ENCODE peak calls at places on chromosome 20, in four cellular contexts. One of them, this sample, is unnamed.

GRCh38 chr20:34989670-34990069 is 34.0 kb downstream of the MYH7B start:
- DNase-seq in ACHN: no peak
- DNase-seq in B cell: no peak
- DNase-seq in activated naive CD8-positive, alpha-beta T cell treated with anti-CD3 and anti-CD28 coated beads for 36 hours: no peak
- DNase-seq in this sample: no peak

GRCh38 chr20:15005300-15005986 is 668.0 kb upstream of the FLRT3 start:
- DNase-seq in ACHN: no peak
- DNase-seq in B cell: no peak
- DNase-seq in activated naive CD8-positive, alpha-beta T cell treated with anti-CD3 and anti-CD28 coated beads for 36 hours: no peak
- DNase-seq in this sample: no peak

GRCh38 chr20:59184880-59185447 is 21.3 kb downstream of the ZNF831 start:
- DNase-seq in ACHN: no peak
- DNase-seq in B cell: no peak
- DNase-seq in activated naive CD8-positive, alpha-beta T cell treated with anti-CD3 and anti-CD28 coated beads for 36 hours: no peak
- DNase-seq in this sample: no peak

GRCh38 chr20:22862645-22863230 is 172.4 kb upstream of the SSTR4 start:
- DNase-seq in ACHN: no peak
- DNase-seq in B cell: no peak
- DNase-seq in activated naive CD8-positive, alpha-beta T cell treated with anti-CD3 and anti-CD28 coated beads for 36 hours: no peak
- DNase-seq in this sample: no peak

GRCh38 chr20:60512436-60512835 is 554.2 kb downstream of the CDH26 start:
- DNase-seq in ACHN: peak
- DNase-seq in B cell: no peak
- DNase-seq in activated naive CD8-positive, alpha-beta T cell treated with anti-CD3 and anti-CD28 coated beads for 36 hours: no peak
- DNase-seq in this sample: no peak

GRCh38 chr20:32674362-32674789 is 635 bp upstream of the C20orf203 start:
- DNase-seq in ACHN: peak
- DNase-seq in B cell: peak
- DNase-seq in activated naive CD8-positive, alpha-beta T cell treated with anti-CD3 and anti-CD28 coated beads for 36 hours: peak
- DNase-seq in this sample: peak

GRCh38 chr20:48818481-48818987 is 9.3 kb downstream of the PREX1 start:
- DNase-seq in ACHN: no peak
- DNase-seq in B cell: peak
- DNase-seq in activated naive CD8-positive, alpha-beta T cell treated with anti-CD3 and anti-CD28 coated beads for 36 hours: peak
- DNase-seq in this sample: peak

GRCh38 chr20:63934271-63935068 is 21.7 kb downstream of the UCKL1 start:
- DNase-seq in ACHN: no peak
- DNase-seq in B cell: no peak
- DNase-seq in activated naive CD8-positive, alpha-beta T cell treated with anti-CD3 and anti-CD28 coated beads for 36 hours: no peak
- DNase-seq in this sample: no peak

GRCh38 chr20:3082306-3082951 is 2.1 kb downstream of the AVP start:
- DNase-seq in ACHN: no peak
- DNase-seq in B cell: no peak
- DNase-seq in activated naive CD8-positive, alpha-beta T cell treated with anti-CD3 and anti-CD28 coated beads for 36 hours: peak
- DNase-seq in this sample: no peak

GRCh38 chr20:38334016-38334415 is 12.3 kb upstream of the LBP start:
- DNase-seq in ACHN: no peak
- DNase-seq in B cell: no peak
- DNase-seq in activated naive CD8-positive, alpha-beta T cell treated with anti-CD3 and anti-CD28 coated beads for 36 hours: no peak
- DNase-seq in this sample: no peak

GRCh38 chr20:11467436-11467835 is 450.3 kb upstream of the BTBD3 start:
- DNase-seq in ACHN: no peak
- DNase-seq in B cell: no peak
- DNase-seq in activated naive CD8-positive, alpha-beta T cell treated with anti-CD3 and anti-CD28 coated beads for 36 hours: no peak
- DNase-seq in this sample: no peak

GRCh38 chr20:38423541-38423940 is 11.6 kb downstream of the SNHG17 start:
- DNase-seq in ACHN: no peak
- DNase-seq in B cell: no peak
- DNase-seq in activated naive CD8-positive, alpha-beta T cell treated with anti-CD3 and anti-CD28 coated beads for 36 hours: no peak
- DNase-seq in this sample: no peak

GRCh38 chr20:46151936-46152335 is 33.8 kb downstream of the CD40 start:
- DNase-seq in ACHN: peak
- DNase-seq in B cell: peak
- DNase-seq in activated naive CD8-positive, alpha-beta T cell treated with anti-CD3 and anti-CD28 coated beads for 36 hours: peak
- DNase-seq in this sample: peak

GRCh38 chr20:39089029-39089428 is 126.9 kb downstream of the DHX35 start:
- DNase-seq in ACHN: no peak
- DNase-seq in B cell: no peak
- DNase-seq in activated naive CD8-positive, alpha-beta T cell treated with anti-CD3 and anti-CD28 coated beads for 36 hours: no peak
- DNase-seq in this sample: no peak

GRCh38 chr20:10978019-10978702 is 304.4 kb upstream of the JAG1 start:
- DNase-seq in ACHN: no peak
- DNase-seq in B cell: no peak
- DNase-seq in activated naive CD8-positive, alpha-beta T cell treated with anti-CD3 and anti-CD28 coated beads for 36 hours: no peak
- DNase-seq in this sample: no peak

GRCh38 chr20:57131601-57132391 is 134.6 kb downstream of the BMP7 start:
- DNase-seq in ACHN: no peak
- DNase-seq in B cell: no peak
- DNase-seq in activated naive CD8-positive, alpha-beta T cell treated with anti-CD3 and anti-CD28 coated beads for 36 hours: no peak
- DNase-seq in this sample: no peak

GRCh38 chr20:58574014-58574413 is 58.8 kb upstream of the APCDD1L start:
- DNase-seq in ACHN: no peak
- DNase-seq in B cell: no peak
- DNase-seq in activated naive CD8-positive, alpha-beta T cell treated with anti-CD3 and anti-CD28 coated beads for 36 hours: no peak
- DNase-seq in this sample: no peak

GRCh38 chr20:4229415-4229814 is 214.1 kb upstream of the RNF24 start:
- DNase-seq in ACHN: no peak
- DNase-seq in B cell: no peak
- DNase-seq in activated naive CD8-positive, alpha-beta T cell treated with anti-CD3 and anti-CD28 coated beads for 36 hours: no peak
- DNase-seq in this sample: no peak

GRCh38 chr20:63434599-63435378 is 37.7 kb downstream of the KCNQ2 start:
- DNase-seq in ACHN: peak
- DNase-seq in B cell: peak
- DNase-seq in activated naive CD8-positive, alpha-beta T cell treated with anti-CD3 and anti-CD28 coated beads for 36 hours: peak
- DNase-seq in this sample: peak

GRCh38 chr20:63782051-63782471 is 42.5 kb downstream of the SLC2A4RG start:
- DNase-seq in ACHN: no peak
- DNase-seq in B cell: peak
- DNase-seq in activated naive CD8-positive, alpha-beta T cell treated with anti-CD3 and anti-CD28 coated beads for 36 hours: peak
- DNase-seq in this sample: no peak

GRCh38 chr20:60331688-60332300 is 373.6 kb downstream of the CDH26 start:
- DNase-seq in ACHN: no peak
- DNase-seq in B cell: no peak
- DNase-seq in activated naive CD8-positive, alpha-beta T cell treated with anti-CD3 and anti-CD28 coated beads for 36 hours: no peak
- DNase-seq in this sample: no peak

GRCh38 chr20:25249198-25249931 is 1.5 kb downstream of the PYGB start:
- DNase-seq in ACHN: no peak
- DNase-seq in B cell: no peak
- DNase-seq in activated naive CD8-positive, alpha-beta T cell treated with anti-CD3 and anti-CD28 coated beads for 36 hours: no peak
- DNase-seq in this sample: no peak

GRCh38 chr20:61355096-61355495 is 103.0 kb downstream of the CDH4 start:
- DNase-seq in ACHN: no peak
- DNase-seq in B cell: no peak
- DNase-seq in activated naive CD8-positive, alpha-beta T cell treated with anti-CD3 and anti-CD28 coated beads for 36 hours: no peak
- DNase-seq in this sample: no peak

GRCh38 chr20:38941726-38942389 is 15.6 kb downstream of the FAM83D start:
- DNase-seq in ACHN: no peak
- DNase-seq in B cell: no peak
- DNase-seq in activated naive CD8-positive, alpha-beta T cell treated with anti-CD3 and anti-CD28 coated beads for 36 hours: no peak
- DNase-seq in this sample: no peak

GRCh38 chr20:21509597-21510331 is 4.1 kb downstream of the NKX2-2 start:
- DNase-seq in ACHN: peak
- DNase-seq in B cell: no peak
- DNase-seq in activated naive CD8-positive, alpha-beta T cell treated with anti-CD3 and anti-CD28 coated beads for 36 hours: no peak
- DNase-seq in this sample: no peak

GRCh38 chr20:50931048-50931305 is 260 bp downstream of the ADNP start:
- DNase-seq in ACHN: no peak
- DNase-seq in B cell: peak
- DNase-seq in activated naive CD8-positive, alpha-beta T cell treated with anti-CD3 and anti-CD28 coated beads for 36 hours: no peak
- DNase-seq in this sample: peak

GRCh38 chr20:58246346-58246745 is 17.9 kb upstream of the ANKRD60 start:
- DNase-seq in ACHN: peak
- DNase-seq in B cell: no peak
- DNase-seq in activated naive CD8-positive, alpha-beta T cell treated with anti-CD3 and anti-CD28 coated beads for 36 hours: no peak
- DNase-seq in this sample: no peak

GRCh38 chr20:48584391-48585249 is 243.2 kb downstream of the PREX1 start:
- DNase-seq in ACHN: no peak
- DNase-seq in B cell: no peak
- DNase-seq in activated naive CD8-positive, alpha-beta T cell treated with anti-CD3 and anti-CD28 coated beads for 36 hours: no peak
- DNase-seq in this sample: no peak

GRCh38 chr20:2771631-2772080 is 28.8 kb downstream of the CPXM1 start:
- DNase-seq in ACHN: no peak
- DNase-seq in B cell: no peak
- DNase-seq in activated naive CD8-positive, alpha-beta T cell treated with anti-CD3 and anti-CD28 coated beads for 36 hours: no peak
- DNase-seq in this sample: no peak

GRCh38 chr20:54228841-54229240 is 21.0 kb downstream of the PFDN4 start:
- DNase-seq in ACHN: no peak
- DNase-seq in B cell: no peak
- DNase-seq in activated naive CD8-positive, alpha-beta T cell treated with anti-CD3 and anti-CD28 coated beads for 36 hours: no peak
- DNase-seq in this sample: no peak

GRCh38 chr20:48329216-48329615 is 498.6 kb downstream of the PREX1 start:
- DNase-seq in ACHN: no peak
- DNase-seq in B cell: no peak
- DNase-seq in activated naive CD8-positive, alpha-beta T cell treated with anti-CD3 and anti-CD28 coated beads for 36 hours: no peak
- DNase-seq in this sample: no peak

GRCh38 chr20:45229264-45230056 is 8.3 kb downstream of the SEMG2 start:
- DNase-seq in ACHN: peak
- DNase-seq in B cell: peak
- DNase-seq in activated naive CD8-positive, alpha-beta T cell treated with anti-CD3 and anti-CD28 coated beads for 36 hours: peak
- DNase-seq in this sample: peak

GRCh38 chr20:47785321-47785899 is at the start of gene SULF2:
- DNase-seq in ACHN: peak
- DNase-seq in B cell: peak
- DNase-seq in activated naive CD8-positive, alpha-beta T cell treated with anti-CD3 and anti-CD28 coated beads for 36 hours: peak
- DNase-seq in this sample: no peak

GRCh38 chr20:47274449-47275108 is 81.9 kb downstream of the ZMYND8 start:
- DNase-seq in ACHN: peak
- DNase-seq in B cell: no peak
- DNase-seq in activated naive CD8-positive, alpha-beta T cell treated with anti-CD3 and anti-CD28 coated beads for 36 hours: peak
- DNase-seq in this sample: peak

GRCh38 chr20:5557123-5557522 is 193.1 kb upstream of the SHLD1 start:
- DNase-seq in ACHN: peak
- DNase-seq in B cell: peak
- DNase-seq in activated naive CD8-positive, alpha-beta T cell treated with anti-CD3 and anti-CD28 coated beads for 36 hours: peak
- DNase-seq in this sample: peak

This sample was measured in GM10248.